ENCODE peak calls at places on chromosomes 5 and 9, in nine cellular contexts. G is MM.1S, T is GM23338, X is neural progenitor cell, A is SK-N-SH, M is hepatocyte, Q is PC-3, V is HCT116, O is GM23248. H is an unnamed sample.

GRCh38 chr9:120970249-120970648 is 43.7 kb upstream of the TRAF1 start:
- DNase-seq in V (no peak), G (no peak), Q (no peak), A (no peak), T (no peak), O (peak), M (peak), X (no peak), H (no peak)

GRCh38 chr5:81767938-81768337 is 17.0 kb upstream of the SSBP2 start:
- DNase-seq in M (no peak), O (no peak), X (no peak), T (no peak), A (no peak), Q (no peak), V (no peak), G (no peak), H (no peak)

GRCh38 chr9:127968046-127968445 is 12.7 kb downstream of the EEIG1 start:
- DNase-seq in T (no peak), V (peak), X (no peak), M (peak), O (peak), A (no peak), G (no peak), Q (peak), H (no peak)

GRCh38 chr5:90606539-90606938 is 47.9 kb downstream of the ADGRV1 start:
- DNase-seq in O (no peak), V (peak), A (no peak), X (peak), G (no peak), Q (peak), M (peak), T (peak), H (no peak)

GRCh38 chr5:88682797-88683496 is 200.0 kb downstream of the MEF2C start:
- DNase-seq in V (no peak), A (no peak), X (no peak), Q (no peak), O (no peak), G (no peak), T (peak), M (no peak), H (no peak)

GRCh38 chr5:109759304-109759703 is 69.6 kb downstream of the MAN2A1 start:
- DNase-seq in T (no peak), A (no peak), G (no peak), M (no peak), O (peak), V (no peak), Q (peak), X (no peak), H (no peak)

GRCh38 chr5:176987583-176987982 is 19.0 kb downstream of the UIMC1 start:
- DNase-seq in V (no peak), M (no peak), Q (no peak), T (no peak), A (no peak), G (no peak), O (no peak), X (no peak), H (no peak)

GRCh38 chr5:179870403-179870903 is 11.8 kb upstream of the MRNIP start:
- DNase-seq in X (peak), T (peak), O (peak), Q (peak), M (peak), V (no peak), A (peak), G (no peak), H (peak)

GRCh38 chr5:153813871-153814270 is 224.8 kb downstream of the FAM114A2 start:
- DNase-seq in M (no peak), O (peak), V (no peak), X (no peak), A (no peak), T (no peak), G (no peak), Q (no peak), H (no peak)

GRCh38 chr5:55623789-55624188 is 88.3 kb downstream of the SLC38A9 start:
- DNase-seq in X (peak), O (no peak), T (no peak), V (no peak), M (no peak), Q (no peak), G (no peak), A (no peak), H (no peak)

GRCh38 chr5:11912-12311 is 80.1 kb upstream of the PLEKHG4B start:
- DNase-seq in X (no peak), A (no peak), V (no peak), Q (peak), O (peak), M (no peak), G (no peak), T (no peak), H (no peak)

GRCh38 chr5:143707797-143708196 is 104.2 kb upstream of the HMHB1 start:
- DNase-seq in O (peak), V (no peak), X (no peak), M (no peak), A (no peak), Q (no peak), T (no peak), G (no peak), H (no peak)

GRCh38 chr5:115947260-115947659 is 15.0 kb upstream of the LVRN start:
- DNase-seq in G (no peak), O (peak), M (no peak), Q (no peak), V (no peak), X (no peak), T (no peak), A (no peak), H (no peak)

GRCh38 chr9:77016526-77017504 is 2.6 kb upstream of the FOXB2 start:
- DNase-seq in Q (no peak), X (peak), A (peak), O (no peak), M (no peak), T (peak), V (no peak), G (no peak), H (no peak)

GRCh38 chr9:38131729-38132128 is 62.7 kb upstream of the SHB start:
- DNase-seq in A (no peak), G (no peak), X (no peak), V (no peak), M (no peak), Q (no peak), T (no peak), O (no peak), H (no peak)

GRCh38 chr9:115170674-115171073 is 52.7 kb upstream of the TNC start:
- DNase-seq in Q (peak), M (peak), O (peak), T (no peak), G (no peak), X (no peak), V (peak), A (no peak), H (no peak)

GRCh38 chr9:14170973-14171596 is 142.9 kb downstream of the NFIB start:
- DNase-seq in X (no peak), Q (peak), O (peak), V (no peak), A (no peak), M (no peak), G (no peak), T (no peak), H (no peak)

GRCh38 chr5:65355301-65355700 is 126.4 kb downstream of the ADAMTS6 start:
- DNase-seq in T (no peak), Q (no peak), X (no peak), M (no peak), A (no peak), V (no peak), G (no peak), O (no peak), H (no peak)

GRCh38 chr9:130333041-130334040 is 67.8 kb downstream of the HMCN2 start:
- DNase-seq in V (no peak), O (no peak), X (no peak), Q (no peak), T (no peak), M (peak), A (peak), G (no peak), H (no peak)

GRCh38 chr9:26296910-26297309 is 595.7 kb downstream of the CAAP1 start:
- DNase-seq in Q (peak), A (no peak), G (no peak), T (no peak), O (peak), V (no peak), M (no peak), X (no peak), H (no peak)

GRCh38 chr9:70868044-70868443 is 253.4 kb downstream of the TRPM3 start:
- DNase-seq in Q (no peak), A (no peak), X (no peak), M (no peak), O (no peak), G (no peak), T (no peak), V (no peak), H (no peak)

GRCh38 chr9:70874451-70874850 is 247.0 kb downstream of the TRPM3 start:
- DNase-seq in V (no peak), A (no peak), Q (no peak), O (peak), X (no peak), G (no peak), M (no peak), T (no peak), H (no peak)

GRCh38 chr9:70868661-70869652 is 252.5 kb downstream of the TRPM3 start:
- DNase-seq in T (no peak), M (peak), G (no peak), X (peak), O (no peak), A (no peak), Q (no peak), V (no peak), H (no peak)

DNA sequence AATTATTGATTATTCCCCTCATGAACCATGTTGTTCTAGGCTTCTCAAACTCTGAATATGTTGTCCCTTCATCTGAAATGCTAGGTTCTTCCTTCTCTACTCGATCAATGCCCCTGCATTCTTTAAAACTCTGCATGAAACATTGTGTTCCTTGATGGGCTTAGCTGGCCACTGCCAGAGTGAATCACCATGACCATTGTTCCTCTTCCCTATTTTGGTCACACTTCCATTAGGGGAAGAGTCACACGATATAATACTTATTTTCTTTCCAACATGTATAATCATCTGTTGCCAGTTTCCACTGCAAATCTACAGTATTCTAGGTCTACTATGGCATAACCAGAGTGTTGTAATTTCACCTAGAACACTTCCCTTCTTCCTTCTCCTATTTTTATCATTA is 247.9 kb downstream of the TRPM3 start:
- DNase-seq in V (no peak), O (no peak), A (no peak), T (no peak), Q (no peak), X (no peak), G (no peak), M (no peak), H (no peak)
- H2AFZ ChIP-seq in V (no peak), O (no peak), A (no peak), T (no peak), Q (no peak), X (no peak), G (no peak), M (no peak), H (no peak)

GRCh38 chr5:14327624-14328023 is 184.5 kb downstream of the TRIO start:
- DNase-seq in Q (no peak), T (no peak), O (no peak), M (no peak), X (no peak), G (no peak), A (no peak), V (no peak), H (no peak)
- TF ChIP-seq EZH2phosphoT487 in Q (no peak), T (no peak), O (no peak), M (no peak), X (no peak), G (no peak), A (no peak), V (no peak), H (no peak)

GRCh38 chr9:136865768-136866103 is 372 bp downstream of the EDF1 start:
- DNase-seq in G (no peak), V (no peak), M (peak), T (peak), X (no peak), O (peak), A (peak), Q (no peak), H (no peak)
- H2AFZ ChIP-seq in G (peak), V (no peak), M (peak), T (no peak), X (no peak), O (peak), A (no peak), Q (no peak), H (no peak)

GRCh38 chr5:150625831-150626746 is 14.4 kb upstream of the SYNPO start:
- DNase-seq in A (no peak), O (no peak), Q (no peak), G (no peak), T (no peak), M (no peak), V (no peak), X (no peak), H (peak)
- TF ChIP-seq EZH2phosphoT487 in A (no peak), O (no peak), Q (no peak), G (no peak), T (no peak), M (no peak), V (no peak), X (no peak), H (no peak)

GRCh38 chr9:110049699-110050450 is 158.1 kb downstream of the C9orf152 start:
- DNase-seq in O (peak), X (peak), M (peak), Q (peak), A (peak), G (peak), V (no peak), T (peak), H (peak)

GRCh38 chr9:110048473-110048975 is 159.4 kb downstream of the C9orf152 start:
- DNase-seq in V (peak), G (peak), M (peak), A (peak), Q (peak), O (peak), T (peak), X (peak), H (peak)

GRCh38 chr9:110047232-110047954 is 160.6 kb downstream of the C9orf152 start:
- DNase-seq in X (peak), G (no peak), O (no peak), A (no peak), V (no peak), Q (no peak), T (peak), M (no peak), H (no peak)

GRCh38 chr9:110048976-110049698 is 158.8 kb downstream of the C9orf152 start:
- DNase-seq in A (peak), M (peak), V (no peak), O (peak), X (peak), G (peak), T (peak), Q (peak), H (peak)

DNA sequence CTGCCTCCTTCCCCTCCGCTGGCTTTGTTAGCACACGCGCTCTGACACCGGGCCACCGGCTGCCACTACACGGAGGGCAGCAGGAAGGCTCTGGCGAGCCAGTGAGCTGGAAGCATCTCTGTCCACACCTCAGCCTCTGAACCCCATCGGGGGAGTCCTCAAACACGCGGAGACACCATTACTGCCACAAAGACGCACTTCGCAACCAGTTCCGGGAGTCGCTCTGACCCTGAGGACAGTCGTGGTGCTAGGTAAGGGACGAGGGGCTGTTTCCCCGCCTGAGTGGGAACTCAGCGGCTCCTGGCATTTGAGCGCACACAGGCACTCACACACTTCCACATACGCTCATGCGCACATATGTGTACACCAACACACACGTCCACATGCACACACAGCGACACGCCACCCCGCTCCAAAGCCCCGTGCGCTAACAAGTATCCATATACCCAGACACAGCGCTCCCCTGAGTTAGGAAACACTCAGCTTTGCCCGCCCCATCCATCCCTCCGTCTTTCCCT is 159.9 kb downstream of the C9orf152 start:
- DNase-seq in O (no peak), X (peak), Q (no peak), A (peak), V (no peak), M (peak), G (no peak), T (no peak), H (peak)
- H2AFZ ChIP-seq in O (no peak), X (peak), Q (peak), A (peak), V (no peak), M (peak), G (peak), T (no peak), H (peak)

DNA sequence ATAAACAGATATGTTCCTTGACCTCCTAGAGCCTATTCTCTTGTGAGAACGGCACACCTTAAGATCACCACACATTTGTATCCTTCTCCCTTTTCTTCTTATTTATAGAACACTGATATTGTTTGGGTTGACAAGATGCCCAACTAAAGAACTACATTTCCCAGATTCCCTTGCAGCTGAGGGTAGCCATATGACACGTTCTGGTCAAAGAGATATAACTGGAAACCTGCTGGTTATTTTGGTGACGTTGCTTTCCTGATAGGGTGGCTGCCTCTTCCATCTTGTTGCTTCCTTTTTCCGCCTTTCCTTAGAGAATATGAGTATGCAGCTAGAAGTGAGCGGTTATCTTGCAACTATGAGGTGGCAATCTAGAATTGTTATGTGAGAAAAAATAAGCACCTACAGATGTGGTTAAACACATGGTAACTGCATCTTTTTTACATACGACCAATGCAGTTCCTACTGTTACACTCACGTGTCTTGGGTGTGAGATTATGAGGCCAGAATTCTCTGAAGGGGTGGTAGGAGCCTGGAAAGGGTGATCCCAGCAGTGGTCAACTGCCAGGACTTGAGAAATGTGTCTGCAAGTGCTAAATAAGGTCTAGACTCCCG is 72.9 kb downstream of the SEC61B start:
- DNase-seq in A (no peak), X (no peak), T (no peak), M (no peak), Q (no peak), O (peak), V (peak), G (no peak), H (no peak)
- TF ChIP-seq EZH2phosphoT487 in A (no peak), X (no peak), T (no peak), M (no peak), Q (no peak), O (no peak), V (no peak), G (no peak), H (no peak)

GRCh38 chr9:137127301-137128157 is 11.4 kb upstream of the GRIN1 start:
- DNase-seq in T (no peak), Q (peak), O (peak), M (peak), G (peak), A (no peak), X (no peak), V (no peak), H (peak)
- H2AFZ ChIP-seq in T (no peak), Q (peak), O (no peak), M (no peak), G (peak), A (no peak), X (no peak), V (no peak), H (no peak)